ENCODE peak calls at places on chromosomes 16 and 17, in six cellular contexts. One of them, this sample, is unnamed.
A peak's percentile ranks its signal among the peaks of the same experiment; 100 is the strongest.

GRCh38 chr17:70071620-70072019 is 3.4 kb upstream of the KCNJ16 start:
- DNase-seq in lung: no peak
- DNase-seq in BE2C: no peak
- DNase-seq in A549: no peak
- DNase-seq in left ventricle myocardium inferior: no peak
- DNase-seq in psoas muscle: no peak
- DNase-seq in this sample: no peak

GRCh38 chr17:33435716-33436301 is 142.7 kb upstream of the ASIC2 start:
- DNase-seq in psoas muscle: no peak
- DNase-seq in BE2C: no peak
- DNase-seq in left ventricle myocardium inferior: no peak
- DNase-seq in lung: no peak
- DNase-seq in A549: no peak
- DNase-seq in this sample: no peak

GRCh38 chr17:41057547-41057946 is 2.4 kb downstream of the KRTAP2-3 start:
- DNase-seq in A549: no peak
- DNase-seq in lung: no peak
- DNase-seq in left ventricle myocardium inferior: no peak
- DNase-seq in BE2C: no peak
- DNase-seq in psoas muscle: no peak
- DNase-seq in this sample: no peak

GRCh38 chr17:41308251-41308917 is 725 bp downstream of the KRTAP16-1 start:
- DNase-seq in A549: no peak
- DNase-seq in left ventricle myocardium inferior: peak; percentile 58
- DNase-seq in BE2C: no peak
- DNase-seq in psoas muscle: peak; percentile 34
- DNase-seq in lung: no peak
- DNase-seq in this sample: peak; percentile 40

GRCh38 chr17:62194401-62194800 is 129.3 kb upstream of the MED13 start:
- DNase-seq in A549: no peak
- DNase-seq in left ventricle myocardium inferior: no peak
- DNase-seq in psoas muscle: no peak
- DNase-seq in lung: no peak
- DNase-seq in BE2C: no peak
- DNase-seq in this sample: no peak

GRCh38 chr16:16167927-16168326 is 55.4 kb downstream of the ABCC6 start:
- DNase-seq in A549: no peak
- DNase-seq in lung: no peak
- DNase-seq in psoas muscle: no peak
- DNase-seq in left ventricle myocardium inferior: no peak
- DNase-seq in BE2C: no peak
- DNase-seq in this sample: no peak

GRCh38 chr16:85995591-85996461 is 96.9 kb downstream of the IRF8 start:
- DNase-seq in lung: no peak
- DNase-seq in A549: no peak
- DNase-seq in BE2C: no peak
- DNase-seq in left ventricle myocardium inferior: no peak
- DNase-seq in psoas muscle: no peak
- DNase-seq in this sample: no peak

GRCh38 chr17:77392376-77393273 is 251.9 kb downstream of the SEC14L1 start:
- DNase-seq in A549: peak; percentile 89
- DNase-seq in left ventricle myocardium inferior: peak; percentile 69
- DNase-seq in lung: no peak
- DNase-seq in psoas muscle: peak; percentile 58
- DNase-seq in BE2C: no peak
- DNase-seq in this sample: peak; percentile 64

GRCh38 chr16:28063047-28063521 is 430 bp downstream of the GSG1L start:
- DNase-seq in BE2C: no peak
- DNase-seq in left ventricle myocardium inferior: no peak
- DNase-seq in lung: no peak
- DNase-seq in psoas muscle: no peak
- DNase-seq in A549: peak; percentile 23
- DNase-seq in this sample: no peak

GRCh38 chr17:35729405-35729833 is 2.0 kb upstream of the RASL10B start:
- DNase-seq in BE2C: no peak
- DNase-seq in psoas muscle: no peak
- DNase-seq in left ventricle myocardium inferior: no peak
- DNase-seq in lung: no peak
- DNase-seq in A549: no peak
- DNase-seq in this sample: no peak

GRCh38 chr16:28823719-28824547 is 1.1 kb downstream of the ATXN2L start:
- DNase-seq in left ventricle myocardium inferior: peak; percentile 97
- DNase-seq in A549: peak; percentile 99
- DNase-seq in lung: peak; percentile 97
- DNase-seq in BE2C: peak; percentile 99
- DNase-seq in psoas muscle: peak; percentile 98
- DNase-seq in this sample: peak; percentile 95

GRCh38 chr16:50970221-50970620 is 180.8 kb downstream of the SALL1 start:
- DNase-seq in lung: no peak
- DNase-seq in A549: no peak
- DNase-seq in left ventricle myocardium inferior: no peak
- DNase-seq in BE2C: no peak
- DNase-seq in psoas muscle: no peak
- DNase-seq in this sample: no peak

GRCh38 chr17:76368545-76368944 is 14.8 kb upstream of the PRPSAP1 start:
- DNase-seq in left ventricle myocardium inferior: no peak
- DNase-seq in lung: no peak
- DNase-seq in A549: no peak
- DNase-seq in psoas muscle: no peak
- DNase-seq in BE2C: peak; percentile 76
- DNase-seq in this sample: no peak

GRCh38 chr17:1130191-1130590 is 49.6 kb downstream of the ABR start:
- DNase-seq in lung: no peak
- DNase-seq in psoas muscle: no peak
- DNase-seq in BE2C: no peak
- DNase-seq in left ventricle myocardium inferior: no peak
- DNase-seq in A549: no peak
- DNase-seq in this sample: no peak

GRCh38 chr16:86707581-86707980 is 129.2 kb downstream of the FOXL1 start:
- DNase-seq in lung: no peak
- DNase-seq in psoas muscle: no peak
- DNase-seq in BE2C: no peak
- DNase-seq in left ventricle myocardium inferior: no peak
- DNase-seq in A549: no peak
- DNase-seq in this sample: no peak

GRCh38 chr16:30510392-30510938 is 15.9 kb downstream of the ZNF768 start:
- DNase-seq in lung: no peak
- DNase-seq in A549: no peak
- DNase-seq in left ventricle myocardium inferior: no peak
- DNase-seq in BE2C: no peak
- DNase-seq in psoas muscle: no peak
- DNase-seq in this sample: no peak

GRCh38 chr17:58304735-58305486 is 23.7 kb downstream of the TSPOAP1 start:
- DNase-seq in BE2C: no peak
- DNase-seq in left ventricle myocardium inferior: no peak
- DNase-seq in psoas muscle: no peak
- DNase-seq in A549: no peak
- DNase-seq in lung: no peak
- DNase-seq in this sample: no peak

GRCh38 chr17:78313735-78314648 is 45.9 kb downstream of the SOCS3 start:
- DNase-seq in left ventricle myocardium inferior: peak; percentile 80
- DNase-seq in A549: peak; percentile 95
- DNase-seq in BE2C: peak; percentile 69
- DNase-seq in lung: peak; percentile 86
- DNase-seq in psoas muscle: peak; percentile 76
- DNase-seq in this sample: peak; percentile 88

GRCh38 chr16:57383276-57384247 is 11.3 kb downstream of the CX3CL1 start:
- DNase-seq in left ventricle myocardium inferior: no peak
- DNase-seq in A549: no peak
- DNase-seq in psoas muscle: peak; percentile 23
- DNase-seq in BE2C: peak; percentile 36
- DNase-seq in lung: no peak
- DNase-seq in this sample: no peak

GRCh38 chr17:66540131-66540781 is 237.8 kb downstream of the PRKCA start:
- DNase-seq in left ventricle myocardium inferior: peak; percentile 35
- DNase-seq in BE2C: no peak
- DNase-seq in lung: no peak
- DNase-seq in psoas muscle: peak; percentile 21
- DNase-seq in A549: no peak
- DNase-seq in this sample: peak; percentile 35

GRCh38 chr16:50878966-50879615 is 137.2 kb downstream of the CYLD start:
- DNase-seq in BE2C: no peak
- DNase-seq in left ventricle myocardium inferior: no peak
- DNase-seq in A549: no peak
- DNase-seq in psoas muscle: no peak
- DNase-seq in lung: no peak
- DNase-seq in this sample: no peak

DNA sequence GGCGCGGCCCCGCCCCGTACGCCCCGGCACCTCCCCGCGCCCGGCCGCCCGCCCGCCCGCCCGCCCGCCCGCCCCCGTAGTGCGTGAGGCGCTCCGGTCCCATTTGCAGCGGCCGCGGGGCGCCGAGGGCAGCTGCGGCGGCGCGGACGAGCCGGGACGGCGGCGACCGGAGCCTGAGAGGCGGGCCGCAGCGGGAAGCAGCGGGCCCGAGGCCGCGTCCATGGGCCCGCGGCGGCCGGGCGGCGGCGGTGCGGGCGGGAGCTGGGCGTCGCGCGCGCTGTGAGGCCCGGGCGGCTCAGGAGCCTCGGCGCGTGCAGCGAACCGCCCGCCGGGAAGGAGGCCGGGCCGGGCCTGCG is at the start of gene MPRIP:
- DNase-seq in psoas muscle: no peak
- DNase-seq in left ventricle myocardium inferior: no peak
- DNase-seq in lung: no peak
- DNase-seq in A549: no peak
- DNase-seq in BE2C: no peak
- DNase-seq in this sample: no peak
- H3K4me1 ChIP-seq in psoas muscle: peaks cover 52% of the 10 kb centered on the region
- H3K4me1 ChIP-seq in left ventricle myocardium inferior: peaks cover 60% of the 10 kb centered on the region
- H3K4me1 ChIP-seq in lung: peaks cover 24% of the 10 kb centered on the region
- H3K4me1 ChIP-seq in A549: peaks cover 47% of the 10 kb centered on the region
- H3K4me1 ChIP-seq in BE2C: peaks cover 9% of the 10 kb centered on the region
- H3K4me1 ChIP-seq in this sample: peaks cover 56% of the 10 kb centered on the region

DNA sequence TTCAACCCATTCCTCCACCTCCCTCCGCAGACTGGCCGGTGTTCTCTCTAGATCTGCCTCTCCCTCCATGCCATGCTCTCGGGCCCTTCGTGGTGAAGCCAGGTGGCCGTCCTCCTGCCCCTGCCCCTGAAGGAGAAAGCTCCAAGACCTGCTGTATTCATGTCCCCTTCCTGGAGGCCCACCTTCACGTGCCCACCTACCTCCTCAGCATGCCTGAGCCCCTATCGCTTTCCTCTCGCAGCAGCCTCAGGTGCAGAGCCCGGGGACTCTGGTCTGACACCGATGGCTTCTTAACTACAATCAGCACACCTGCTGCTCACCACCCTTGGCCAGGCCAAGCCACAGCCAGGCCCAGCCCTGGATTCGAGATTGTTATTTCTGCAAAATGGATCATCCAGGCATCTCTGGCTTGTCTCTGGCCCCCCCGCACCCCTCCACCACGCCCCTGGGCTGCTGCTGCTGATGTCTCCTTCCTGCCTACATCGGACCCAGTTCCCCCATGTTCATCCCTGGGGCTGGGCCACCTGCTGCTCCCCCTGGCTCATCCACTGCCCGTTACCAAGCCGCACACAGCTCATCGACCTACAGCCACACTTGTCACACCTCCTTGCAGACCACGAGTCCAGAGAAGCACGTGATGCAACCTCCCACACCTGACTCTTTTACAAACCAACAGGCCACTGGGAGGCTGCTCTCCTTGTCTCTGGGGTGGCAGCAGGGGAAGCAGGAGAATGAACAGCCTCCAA is 32.5 kb upstream of the TNFRSF13B start:
- DNase-seq in lung: no peak
- DNase-seq in BE2C: no peak
- DNase-seq in A549: no peak
- DNase-seq in psoas muscle: no peak
- DNase-seq in left ventricle myocardium inferior: peak; percentile 7
- DNase-seq in this sample: no peak
- H3K4me1 ChIP-seq in lung: no peaks in the 10 kb centered on the region
- H3K4me1 ChIP-seq in BE2C: no peaks in the 10 kb centered on the region
- H3K4me1 ChIP-seq in A549: peaks cover 29% of the 10 kb centered on the region
- H3K4me1 ChIP-seq in psoas muscle: peaks cover 3% of the 10 kb centered on the region
- H3K4me1 ChIP-seq in left ventricle myocardium inferior: peaks cover 8% of the 10 kb centered on the region
- H3K4me1 ChIP-seq in this sample: peaks cover 19% of the 10 kb centered on the region

GRCh38 chr17:46169913-46170312 is 23.3 kb downstream of the KANSL1 start:
- DNase-seq in psoas muscle: no peak
- DNase-seq in A549: no peak
- DNase-seq in lung: no peak
- DNase-seq in BE2C: no peak
- DNase-seq in left ventricle myocardium inferior: no peak
- DNase-seq in this sample: no peak

GRCh38 chr17:46167826-46168569 is 25.2 kb downstream of the KANSL1 start:
- DNase-seq in left ventricle myocardium inferior: no peak
- DNase-seq in A549: peak; percentile 61
- DNase-seq in BE2C: no peak
- DNase-seq in lung: no peak
- DNase-seq in psoas muscle: no peak
- DNase-seq in this sample: no peak

GRCh38 chr17:46167267-46167666 is 26.0 kb downstream of the KANSL1 start:
- DNase-seq in BE2C: no peak
- DNase-seq in A549: no peak
- DNase-seq in left ventricle myocardium inferior: no peak
- DNase-seq in lung: no peak
- DNase-seq in psoas muscle: no peak
- DNase-seq in this sample: no peak

GRCh38 chr17:46163929-46164594 is 29.2 kb downstream of the KANSL1 start:
- DNase-seq in left ventricle myocardium inferior: no peak
- DNase-seq in A549: no peak
- DNase-seq in lung: no peak
- DNase-seq in BE2C: no peak
- DNase-seq in psoas muscle: no peak
- DNase-seq in this sample: no peak

GRCh38 chr17:46166692-46167249 is 26.5 kb downstream of the KANSL1 start:
- DNase-seq in lung: no peak
- DNase-seq in left ventricle myocardium inferior: no peak
- DNase-seq in psoas muscle: no peak
- DNase-seq in A549: no peak
- DNase-seq in BE2C: no peak
- DNase-seq in this sample: no peak
- H3K4me1 ChIP-seq in lung: peaks cover 44% of the 10 kb centered on the region
- H3K4me1 ChIP-seq in left ventricle myocardium inferior: peaks cover 100% of the 10 kb centered on the region
- H3K4me1 ChIP-seq in psoas muscle: peaks cover 85% of the 10 kb centered on the region
- H3K4me1 ChIP-seq in A549: peaks cover 65% of the 10 kb centered on the region
- H3K4me1 ChIP-seq in BE2C: no peaks in the 10 kb centered on the region
- H3K4me1 ChIP-seq in this sample: peaks cover 70% of the 10 kb centered on the region

GRCh38 chr17:17088511-17089205 is 46.4 kb downstream of the MPRIP start:
- DNase-seq in BE2C: no peak
- DNase-seq in psoas muscle: no peak
- DNase-seq in lung: no peak
- DNase-seq in left ventricle myocardium inferior: no peak
- DNase-seq in A549: no peak
- DNase-seq in this sample: no peak

GRCh38 chr17:17089206-17089550 is 46.9 kb downstream of the MPRIP start:
- DNase-seq in left ventricle myocardium inferior: no peak
- DNase-seq in A549: no peak
- DNase-seq in lung: no peak
- DNase-seq in psoas muscle: no peak
- DNase-seq in BE2C: no peak
- DNase-seq in this sample: no peak

GRCh38 chr17:17090642-17091103 is 48.4 kb downstream of the MPRIP start:
- DNase-seq in left ventricle myocardium inferior: no peak
- DNase-seq in A549: no peak
- DNase-seq in lung: peak; percentile 47
- DNase-seq in psoas muscle: no peak
- DNase-seq in BE2C: no peak
- DNase-seq in this sample: peak; percentile 80

GRCh38 chr17:17091276-17091675 is 49.0 kb downstream of the MPRIP start:
- DNase-seq in left ventricle myocardium inferior: no peak
- DNase-seq in lung: no peak
- DNase-seq in A549: no peak
- DNase-seq in BE2C: no peak
- DNase-seq in psoas muscle: no peak
- DNase-seq in this sample: no peak

GRCh38 chr17:17089796-17090641 is 47.8 kb downstream of the MPRIP start:
- DNase-seq in lung: no peak
- DNase-seq in psoas muscle: no peak
- DNase-seq in BE2C: no peak
- DNase-seq in left ventricle myocardium inferior: no peak
- DNase-seq in A549: no peak
- DNase-seq in this sample: no peak
- H3K4me1 ChIP-seq in lung: peaks cover 20% of the 10 kb centered on the region
- H3K4me1 ChIP-seq in psoas muscle: peaks cover 77% of the 10 kb centered on the region
- H3K4me1 ChIP-seq in BE2C: no peaks in the 10 kb centered on the region
- H3K4me1 ChIP-seq in left ventricle myocardium inferior: peaks cover 99% of the 10 kb centered on the region
- H3K4me1 ChIP-seq in A549: peaks cover 86% of the 10 kb centered on the region
- H3K4me1 ChIP-seq in this sample: peaks cover 35% of the 10 kb centered on the region

This sample was measured in body of pancreas.